ENCODE peak calls at places on chromosome 5, in four cellular contexts. Z is K562, U is GM12878, C is HepG2. B is an unnamed sample.

GRCh38 chr5:71810023-71810422 is 90.9 kb downstream of the CARTPT start:
- DNase-seq in U (no peak), Z (no peak), C (no peak), B (no peak)

GRCh38 chr5:128669803-128670202 is 131.8 kb upstream of the FBN2 start:
- DNase-seq in C (no peak), U (no peak), Z (no peak), B (no peak)

GRCh38 chr5:61732376-61732775 is 400.3 kb downstream of the ZSWIM6 start:
- DNase-seq in Z (no peak), C (no peak), U (no peak), B (no peak)

GRCh38 chr5:84436866-84437265 is 52.2 kb upstream of the EDIL3 start:
- DNase-seq in U (no peak), Z (no peak), C (no peak), B (no peak)

GRCh38 chr5:59487068-59487686 is 406.3 kb downstream of the PDE4D start:
- DNase-seq in U (no peak), Z (no peak), C (no peak), B (no peak)

GRCh38 chr5:177025139-177025538 is 2.6 kb downstream of the ZNF346 start:
- DNase-seq in Z (peak), U (no peak), C (no peak), B (no peak)

GRCh38 chr5:150599917-150600511 is 40.4 kb upstream of the SYNPO start:
- DNase-seq in C (no peak), Z (no peak), U (no peak), B (no peak)

GRCh38 chr5:178590141-178590923 is at the start of gene COL23A1:
- DNase-seq in C (no peak), Z (peak), U (no peak), B (peak)

GRCh38 chr5:34927785-34928184 is 1.6 kb upstream of the DNAJC21 start:
- DNase-seq in C (no peak), Z (no peak), U (no peak), B (no peak)

GRCh38 chr5:60929024-60929423 is 15.8 kb downstream of the ERCC8 start:
- DNase-seq in U (no peak), C (no peak), Z (no peak), B (no peak)

GRCh38 chr5:33984671-33985124 is at the start of gene SLC45A2:
- DNase-seq in Z (peak), U (no peak), C (no peak), B (no peak)

GRCh38 chr5:107011530-107012115 is 659.1 kb downstream of the EFNA5 start:
- DNase-seq in U (no peak), Z (no peak), C (no peak), B (no peak)

GRCh38 chr5:75364571-75365280 is 27.7 kb downstream of the HMGCR start:
- DNase-seq in Z (no peak), C (no peak), U (no peak), B (no peak)

GRCh38 chr5:95759634-95760033 is 28.5 kb downstream of the RHOBTB3 start:
- DNase-seq in U (no peak), Z (no peak), C (peak), B (no peak)

GRCh38 chr5:73692981-73693380 is 67.0 kb downstream of the ARHGEF28 start:
- DNase-seq in U (no peak), Z (no peak), C (no peak), B (no peak)

GRCh38 chr5:167940911-167941310 is 350.5 kb upstream of the WWC1 start:
- DNase-seq in Z (no peak), U (no peak), C (no peak), B (no peak)

GRCh38 chr5:128927644-128928043 is 37.6 kb upstream of the SLC27A6 start:
- DNase-seq in Z (no peak), C (no peak), U (no peak), B (no peak)

GRCh38 chr5:78821519-78821918 is 163.6 kb downstream of the ARSB start:
- DNase-seq in C (no peak), U (no peak), Z (no peak), B (no peak)

GRCh38 chr5:39826051-39826450 is 401.3 kb upstream of the DAB2 start:
- DNase-seq in U (no peak), C (no peak), Z (no peak), B (no peak)

GRCh38 chr5:100026601-100027000 is 508.6 kb upstream of the FAM174A start:
- DNase-seq in U (no peak), Z (peak), C (no peak), B (no peak)

GRCh38 chr5:62931081-62931480 is 352.5 kb downstream of the LRRC70 start:
- DNase-seq in U (no peak), C (no peak), Z (no peak), B (no peak)

GRCh38 chr5:103587185-103587748 is 24.7 kb upstream of the NUDT12 start:
- DNase-seq in Z (peak), C (peak), U (no peak), B (no peak)

GRCh38 chr5:179255527-179256228 is 89.6 kb downstream of the ADAMTS2 start:
- DNase-seq in Z (no peak), U (no peak), C (no peak), B (no peak)

GRCh38 chr5:168011096-168011495 is 280.3 kb upstream of the WWC1 start:
- DNase-seq in Z (no peak), U (no peak), C (no peak), B (no peak)

GRCh38 chr5:7422262-7422661 is 26.3 kb downstream of the ADCY2 start:
- DNase-seq in Z (no peak), U (no peak), C (no peak), B (no peak)

GRCh38 chr5:72505539-72505938 is 1.7 kb downstream of the ZNF366 start:
- DNase-seq in C (no peak), Z (no peak), U (no peak), B (no peak)

GRCh38 chr5:173532689-173533250 is 83.7 kb downstream of the BOD1 start:
- DNase-seq in C (no peak), U (no peak), Z (no peak), B (no peak)
- TF ChIP-seq HDAC6 in C (no peak), U (no peak), Z (no peak), B (no peak)

GRCh38 chr5:154278172-154278571 is 87.6 kb downstream of the GALNT10 start:
- DNase-seq in C (no peak), U (no peak), Z (no peak), B (no peak)

GRCh38 chr5:154278908-154279307 is 88.4 kb downstream of the GALNT10 start:
- DNase-seq in U (peak), C (no peak), Z (no peak), B (no peak)

GRCh38 chr5:154277499-154277898 is 87.0 kb downstream of the GALNT10 start:
- DNase-seq in U (no peak), Z (no peak), C (no peak), B (no peak)

GRCh38 chr5:154276236-154276792 is 85.8 kb downstream of the GALNT10 start:
- DNase-seq in U (no peak), C (no peak), Z (no peak), B (no peak)

DNA sequence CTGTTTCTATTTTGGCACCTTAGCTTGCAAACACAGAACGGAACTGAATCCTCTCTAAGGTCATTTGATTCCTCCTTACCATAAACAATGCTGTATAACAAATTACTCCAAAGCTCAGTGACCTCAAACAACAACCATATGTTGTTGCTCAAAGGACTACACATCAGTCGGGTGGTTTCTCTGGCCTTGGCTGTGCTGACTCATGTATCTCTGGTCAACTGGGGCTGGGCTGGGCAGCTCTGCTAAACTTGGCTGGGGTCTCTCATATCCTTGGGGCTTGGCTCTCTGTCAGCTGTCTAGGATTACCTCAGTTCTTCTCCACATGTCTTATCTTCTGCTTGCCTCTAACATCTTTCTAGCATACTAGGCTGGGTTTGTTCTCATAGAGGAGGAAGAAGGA is 86.4 kb downstream of the GALNT10 start:
- DNase-seq in Z (peak), C (no peak), U (no peak), B (no peak)
- TF ChIP-seq MAX in Z (no peak), C (no peak), U (no peak), B (no peak)

DNA sequence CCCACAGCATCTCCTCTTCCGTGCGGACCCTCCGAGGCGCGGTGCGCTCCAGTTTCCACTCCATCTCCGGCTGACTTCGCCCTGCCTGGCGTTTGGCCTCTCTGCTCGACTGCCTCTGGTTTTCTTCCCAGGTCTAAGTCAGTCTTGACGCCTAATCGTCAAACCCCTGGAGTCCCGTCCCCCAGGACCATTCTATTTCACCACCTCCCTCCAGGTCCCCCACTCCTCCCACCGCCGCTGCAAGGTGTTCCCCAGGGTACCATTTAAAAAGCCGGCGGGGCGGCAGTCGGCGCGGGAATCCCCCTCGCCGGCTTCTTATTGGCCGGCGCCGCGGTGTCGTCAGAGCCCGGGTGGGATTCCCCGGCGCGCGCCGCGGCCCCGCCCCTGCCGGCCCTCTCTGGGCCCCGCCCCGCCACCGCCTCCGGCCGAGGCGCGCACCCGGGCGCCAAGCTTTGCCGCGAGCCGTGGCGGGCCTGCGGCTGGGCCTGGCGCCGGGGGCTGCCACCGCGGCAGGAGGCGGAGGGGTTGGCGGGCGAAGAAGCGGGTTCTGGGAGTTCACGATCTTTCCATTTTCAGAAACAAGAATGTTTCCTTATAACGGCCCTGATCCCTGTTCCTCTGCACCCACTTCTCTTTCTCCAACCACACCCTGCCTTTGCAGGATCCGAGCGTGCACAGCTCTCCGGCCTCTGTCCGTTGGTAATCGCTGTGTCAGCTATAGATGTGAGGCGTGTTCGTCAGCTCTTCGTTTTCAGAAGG is at the start of gene CDC20B:
- DNase-seq in U (no peak), C (peak), Z (peak), B (peak)
- TF ChIP-seq HDAC6 in U (no peak), C (no peak), Z (no peak), B (no peak)

GRCh38 chr5:2017540-2018389 is 135.0 kb upstream of the IRX4 start:
- DNase-seq in U (no peak), C (peak), Z (peak), B (peak)
- TF ChIP-seq MAX in U (no peak), C (no peak), Z (no peak), B (no peak)